ENCODE peak calls at places on chromosomes 11 and 22, in seven cellular contexts. O is transverse colon, B is IMR-90, X is astrocyte of the cerebellum, R is retinal pigment epithelial cell, L is psoas muscle, S is AG04450. F is an unnamed sample.

GRCh38 chr11:45872513-45873356 is 12.7 kb upstream of the MAPK8IP1 start:
- DNase-seq in O (no peak), B (peak; percentile 95), X (peak; percentile 74), R (no peak), L (peak; percentile 66), S (peak; percentile 61), F (no peak)

GRCh38 chr22:35024364-35024692 is 41.6 kb upstream of the ISX start:
- DNase-seq in O (no peak), B (no peak), X (no peak), R (no peak), L (no peak), S (no peak), F (no peak)

GRCh38 chr11:104728927-104729326 is 169.3 kb downstream of the CASP12 start:
- DNase-seq in O (no peak), B (no peak), X (no peak), R (peak; percentile 76), L (no peak), S (no peak), F (no peak)

GRCh38 chr22:30813936-30814335 is 119.3 kb downstream of the OSBP2 start:
- DNase-seq in O (no peak), B (no peak), X (no peak), R (no peak), L (no peak), S (no peak), F (no peak)

GRCh38 chr11:127651888-127652221 is 651.3 kb upstream of the KIRREL3 start:
- DNase-seq in O (no peak), B (peak; percentile 48), X (no peak), R (no peak), L (no peak), S (no peak), F (no peak)

GRCh38 chr11:122002926-122003325 is 113.1 kb downstream of the BLID start:
- DNase-seq in O (no peak), B (peak; percentile 47), X (no peak), R (no peak), L (no peak), S (peak; percentile 20), F (no peak)

GRCh38 chr11:3104961-3105790 is 48.0 kb upstream of the CARS1 start:
- DNase-seq in O (no peak), B (no peak), X (no peak), R (no peak), L (peak; percentile 47), S (no peak), F (no peak)

GRCh38 chr11:109619498-109619897 is 197.5 kb downstream of the C11orf87 start:
- DNase-seq in O (no peak), B (no peak), X (no peak), R (no peak), L (no peak), S (no peak), F (no peak)

GRCh38 chr11:93525601-93526000 is 17.6 kb downstream of the SMCO4 start:
- DNase-seq in O (no peak), B (peak; percentile 61), X (no peak), R (no peak), L (peak; percentile 70), S (no peak), F (no peak)

GRCh38 chr22:33654173-33654890 is 265.9 kb downstream of the LARGE1 start:
- DNase-seq in O (peak; percentile 41), B (no peak), X (no peak), R (no peak), L (no peak), S (no peak), F (no peak)

GRCh38 chr22:35904332-35904692 is 124.3 kb downstream of the RBFOX2 start:
- DNase-seq in O (no peak), B (no peak), X (no peak), R (no peak), L (no peak), S (no peak), F (no peak)

GRCh38 chr22:38144025-38144405 is 33.5 kb upstream of the BAIAP2L2 start:
- DNase-seq in O (no peak), B (no peak), X (no peak), R (no peak), L (no peak), S (no peak), F (no peak)

GRCh38 chr11:8056810-8057463 is 24.1 kb upstream of the TUB start:
- DNase-seq in O (peak; percentile 39), B (peak; percentile 68), X (no peak), R (peak; percentile 42), L (peak; percentile 82), S (no peak), F (peak; percentile 4)

GRCh38 chr22:24095816-24096215 is 84.7 kb downstream of the CABIN1 start:
- DNase-seq in O (no peak), B (no peak), X (no peak), R (no peak), L (no peak), S (no peak), F (no peak)

GRCh38 chr22:32662587-32662915 is 139.0 kb upstream of the TIMP3 start:
- DNase-seq in O (no peak), B (no peak), X (no peak), R (no peak), L (no peak), S (no peak), F (no peak)

GRCh38 chr22:23085785-23086184 is 15.5 kb downstream of the GNAZ start:
- DNase-seq in O (no peak), B (no peak), X (no peak), R (peak; percentile 34), L (no peak), S (no peak), F (no peak)

GRCh38 chr22:29482253-29482652 is 2.2 kb downstream of the NEFH start:
- DNase-seq in O (no peak), B (no peak), X (no peak), R (no peak), L (no peak), S (no peak), F (no peak)

GRCh38 chr22:29480262-29480511 is 169 bp downstream of the NEFH start:
- DNase-seq in O (no peak), B (no peak), X (no peak), R (no peak), L (no peak), S (no peak), F (no peak)

GRCh38 chr22:29479417-29480261 is at the start of gene NEFH:
- DNase-seq in O (no peak), B (no peak), X (no peak), R (no peak), L (no peak), S (no peak), F (no peak)

GRCh38 chr22:29481265-29482000 is 1.4 kb downstream of the NEFH start:
- DNase-seq in O (no peak), B (no peak), X (no peak), R (no peak), L (no peak), S (no peak), F (no peak)

GRCh38 chr22:29480512-29481264 is 670 bp downstream of the NEFH start:
- DNase-seq in O (no peak), B (peak; percentile 56), X (peak; percentile 5), R (no peak), L (no peak), S (no peak), F (no peak)
- TF ChIP-seq CTCF in O (no peak), B (no peak), X (no peak), R (peak; percentile 14), L (no peak), S (no peak), F (no peak)

DNA sequence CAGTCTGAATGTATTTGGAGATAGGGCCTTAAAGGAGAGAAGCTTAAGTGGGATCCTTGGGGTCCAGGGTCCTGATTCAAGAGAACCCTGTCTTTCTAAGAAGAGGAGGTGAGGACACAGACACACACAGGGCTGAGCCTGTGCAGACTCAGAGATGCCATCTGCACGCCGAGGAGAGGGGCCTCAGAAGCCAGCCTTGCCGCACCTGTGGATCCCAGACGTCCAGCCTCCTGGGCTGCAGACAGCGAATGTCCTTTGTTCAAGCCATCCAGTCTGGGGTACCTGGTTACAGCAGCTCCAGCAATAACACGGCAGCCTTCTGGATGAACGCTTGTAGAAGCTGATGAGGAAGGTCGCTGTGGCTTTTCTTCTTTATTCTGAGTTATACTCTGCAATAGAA is 1086.1 kb downstream of the BRD1 start:
- DNase-seq in O (no peak), B (no peak), X (no peak), R (no peak), L (no peak), S (no peak), F (no peak)
- H3K4me3 ChIP-seq in O (no peak overlapping the region), B (no peak overlapping the region), X (no peak overlapping the region), R (no peak overlapping the region), L (no peak overlapping the region), S (no peak overlapping the region), F (no peak overlapping the region)

GRCh38 chr11:57641011-57641410 is 8.7 kb downstream of the YPEL4 start:
- DNase-seq in O (no peak), B (no peak), X (no peak), R (no peak), L (no peak), S (no peak), F (no peak)
- TF ChIP-seq CTCF in O (no peak), B (peak; percentile 50), X (peak; percentile 63), R (peak; percentile 62), L (peak; percentile 5), S (peak; percentile 60), F (peak; percentile 45)

GRCh38 chr11:68958211-68958610 is 22.6 kb downstream of the MRGPRD start:
- DNase-seq in O (no peak), B (no peak), X (no peak), R (no peak), L (peak; percentile 32), S (no peak), F (no peak)

GRCh38 chr11:68956547-68957254 is 24.1 kb downstream of the MRGPRD start:
- DNase-seq in O (no peak), B (no peak), X (no peak), R (no peak), L (peak; percentile 26), S (no peak), F (no peak)

GRCh38 chr11:68959465-68960298 is 21.1 kb downstream of the MRGPRD start:
- DNase-seq in O (no peak), B (no peak), X (no peak), R (no peak), L (peak; percentile 33), S (no peak), F (no peak)

GRCh38 chr11:68956142-68956541 is 24.6 kb downstream of the MRGPRD start:
- DNase-seq in O (no peak), B (no peak), X (no peak), R (no peak), L (peak; percentile 52), S (no peak), F (no peak)

DNA sequence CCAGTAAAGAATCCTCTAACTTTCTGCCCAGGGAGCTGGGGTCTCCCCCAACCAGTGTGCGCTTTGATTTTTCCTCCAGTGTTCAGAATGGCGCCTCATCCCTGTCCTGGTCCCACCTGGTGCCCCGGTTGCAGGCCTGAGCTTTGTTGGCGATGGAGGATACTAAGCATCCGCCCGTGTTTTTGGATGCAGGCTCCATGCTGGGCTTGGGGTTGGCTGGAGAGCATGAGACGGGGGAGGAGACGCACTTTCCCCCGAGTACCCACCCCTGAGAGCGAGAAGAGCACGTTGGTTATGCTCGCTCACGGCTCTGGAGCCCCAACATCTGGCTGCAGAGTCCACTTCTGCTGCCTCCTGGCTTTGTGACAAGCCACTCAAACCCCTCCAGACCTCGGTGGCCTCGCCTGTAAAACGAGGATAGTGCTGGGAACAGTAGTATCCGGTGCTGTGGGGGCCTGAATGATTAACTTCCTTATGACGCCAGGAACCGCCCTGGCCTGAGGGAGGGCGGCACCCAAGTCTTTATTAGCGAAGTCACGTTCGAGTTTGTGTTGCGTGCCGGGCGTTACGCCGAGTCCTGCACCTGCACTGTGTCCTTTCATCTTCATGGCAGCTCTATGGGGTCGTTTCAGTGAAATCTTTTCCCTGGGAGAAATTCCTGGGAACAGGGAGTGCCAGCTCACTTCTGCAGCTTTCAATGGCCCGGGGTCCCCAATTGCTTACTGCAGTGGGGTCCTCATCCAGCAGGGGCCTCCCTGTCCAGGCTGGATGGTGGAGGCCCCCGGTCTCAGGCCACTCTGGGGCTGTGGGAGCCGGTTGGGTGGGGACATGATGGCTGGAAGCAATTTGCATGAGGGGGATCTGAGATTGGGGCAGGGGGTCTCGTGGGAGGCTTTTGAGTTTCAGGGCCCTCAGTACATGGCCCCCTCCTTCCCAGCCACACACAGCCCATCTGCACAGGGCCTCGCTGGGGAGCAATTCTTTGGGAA is 25.5 kb downstream of the MRGPRD start:
- DNase-seq in O (peak; percentile 77), B (peak; percentile 45), X (no peak), R (no peak), L (peak; percentile 64), S (no peak), F (no peak)
- H3K4me3 ChIP-seq in O (no peak overlapping the region), B (no peak overlapping the region), X (no peak overlapping the region), R (no peak overlapping the region), L (no peak overlapping the region), S (no peak overlapping the region), F (no peak overlapping the region)

F was measured in kidney epithelial cell.